ENCODE peak calls at places on chromosomes 4 and X, in six cellular contexts. C is HepG2, R is upper lobe of left lung, E is K562, G is HCT116, S is GM12878. K is an unnamed sample.

GRCh38 chr4:159117564-159117963 is 14.7 kb downstream of the RAPGEF2 start:
- ATAC-seq in R (no peak), S (peak), C (peak), E (no peak), G (no peak), K (no peak)

GRCh38 chr4:41178372-41179085 is 35.8 kb downstream of the APBB2 start:
- ATAC-seq in C (no peak), S (no peak), R (no peak), E (no peak), G (no peak), K (peak)

GRCh38 chrX:110142096-110142495 is 139.2 kb downstream of the TMEM164 start:
- ATAC-seq in R (no peak), C (no peak), S (no peak), E (peak), G (no peak), K (no peak)

GRCh38 chrX:53429755-53430154 is 4.4 kb downstream of the HSD17B10 start:
- ATAC-seq in G (no peak), R (no peak), E (no peak), C (no peak), S (no peak), K (no peak)

GRCh38 chr4:114180481-114180880 is 201.0 kb upstream of the ARSJ start:
- ATAC-seq in G (peak), S (peak), C (peak), E (no peak), R (peak), K (no peak)

GRCh38 chrX:133913009-133913408 is 72.4 kb downstream of the GPC3 start:
- ATAC-seq in C (no peak), E (no peak), R (no peak), S (no peak), G (no peak), K (no peak)

GRCh38 chr4:84948056-84948455 is 18.4 kb downstream of the WDFY3 start:
- ATAC-seq in E (no peak), G (no peak), S (no peak), R (no peak), C (no peak), K (peak)

GRCh38 chr4:10168151-10168550 is 51.6 kb upstream of the WDR1 start:
- ATAC-seq in C (no peak), G (no peak), S (no peak), R (no peak), E (no peak), K (no peak)

GRCh38 chrX:119618439-119618838 is 12.2 kb upstream of the NKRF start:
- ATAC-seq in G (no peak), E (no peak), S (peak), R (peak), C (no peak), K (peak)

GRCh38 chr4:38109896-38110295 is 149.7 kb downstream of the PTTG2 start:
- ATAC-seq in E (no peak), R (no peak), C (peak), G (no peak), S (no peak), K (no peak)

GRCh38 chrX:143615851-143616250 is 20.1 kb downstream of the SLITRK4 start:
- ATAC-seq in S (no peak), R (no peak), G (no peak), C (no peak), E (no peak), K (no peak)

GRCh38 chrX:24014388-24015018 is 12.5 kb downstream of the KLHL15 start:
- ATAC-seq in R (no peak), S (peak), C (peak), G (no peak), E (peak), K (no peak)

GRCh38 chr4:95641571-95641970 is 92.8 kb upstream of the UNC5C start:
- ATAC-seq in G (no peak), R (peak), E (no peak), C (no peak), S (no peak), K (no peak)

GRCh38 chr4:40334591-40335507 is at the start of gene CHRNA9:
- ATAC-seq in E (peak), R (no peak), G (no peak), S (no peak), C (peak), K (no peak)

GRCh38 chrX:7055386-7056137 is 92.0 kb upstream of the STS start:
- ATAC-seq in R (peak), G (no peak), E (peak), S (no peak), C (no peak), K (no peak)

GRCh38 chrX:92230628-92231027 is 451.5 kb downstream of the PCDH11X start:
- ATAC-seq in S (no peak), R (no peak), G (no peak), C (no peak), E (no peak), K (no peak)

GRCh38 chr4:150302553-150302952 is 224.3 kb downstream of the DCLK2 start:
- ATAC-seq in C (peak), G (no peak), S (no peak), E (peak), R (no peak), K (peak)

GRCh38 chrX:134538316-134538715 is 78.4 kb downstream of the HPRT1 start:
- ATAC-seq in G (no peak), E (no peak), S (no peak), C (peak), R (no peak), K (no peak)

GRCh38 chr4:6633091-6633906 is 7.2 kb upstream of the MRFAP1 start:
- ATAC-seq in G (no peak), E (peak), S (peak), R (no peak), C (peak), K (no peak)

GRCh38 chrX:46571423-46572294 is 1.9 kb upstream of the CHST7 start:
- ATAC-seq in E (no peak), S (peak), G (no peak), R (no peak), C (no peak), K (no peak)

GRCh38 chrX:17567821-17568220 is 169.5 kb upstream of the SCML1 start:
- ATAC-seq in R (no peak), S (no peak), E (no peak), C (no peak), G (no peak), K (no peak)

GRCh38 chrX:9231491-9231890 is 197.6 kb upstream of the FAM9B start:
- ATAC-seq in G (no peak), S (no peak), R (no peak), C (no peak), E (no peak), K (no peak)

GRCh38 chr4:88953400-88953799 is 103.6 kb downstream of the FAM13A start:
- ATAC-seq in S (peak), R (no peak), G (no peak), E (peak), C (no peak), K (no peak)

GRCh38 chr4:86978709-86979108 is 43.9 kb downstream of the AFF1 start:
- ATAC-seq in E (no peak), S (peak), G (no peak), R (no peak), C (no peak), K (no peak)

GRCh38 chr4:791866-792630 is 33.9 kb downstream of the CPLX1 start:
- ATAC-seq in E (peak), S (peak), G (no peak), C (no peak), R (no peak), K (peak)

GRCh38 chrX:70453024-70453618 is 8.5 kb downstream of the DLG3 start:
- ATAC-seq in C (no peak), E (no peak), G (no peak), R (no peak), S (peak), K (no peak)

DNA sequence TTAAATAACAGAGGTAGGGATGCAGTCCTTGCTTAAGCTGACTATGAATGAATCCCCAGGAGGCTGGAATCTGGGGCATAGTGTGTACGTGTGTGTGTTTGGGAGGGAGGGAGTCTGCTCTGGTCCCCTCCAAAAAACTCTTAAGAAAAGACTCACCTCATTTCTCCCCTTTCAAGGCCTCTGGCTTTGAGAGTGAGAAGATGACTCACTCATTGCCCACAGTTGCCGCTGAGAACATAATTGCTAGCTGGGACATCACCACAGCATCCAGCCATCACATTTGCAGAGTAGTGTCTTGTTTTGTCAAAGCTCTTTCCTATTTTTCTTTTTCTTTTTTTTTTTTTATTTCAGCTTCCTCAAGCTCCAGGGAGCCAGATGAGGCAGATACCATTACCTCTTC is 61.7 kb upstream of the LAS1L start:
- ATAC-seq in S (peak), E (peak), R (no peak), G (no peak), C (no peak), K (no peak)
- H3K4me3 ChIP-seq in S (peak), E (no peak), R (no peak), G (no peak), C (no peak), K (no peak)

GRCh38 chr4:56530269-56531148 is 24.9 kb downstream of the ARL9 start:
- ATAC-seq in S (peak), G (peak), E (peak), C (peak), R (peak), K (peak)
- TF ChIP-seq POLR2A in S (no peak), G (no peak), E (peak), C (no peak), R (no peak), K (peak)

GRCh38 chr4:139177888-139178609 is 1.0 kb upstream of the ELF2 start:
- ATAC-seq in R (peak), E (peak), C (peak), S (peak), G (peak), K (peak)
- TF ChIP-seq POLR2AphosphoS5 in R (peak), E (peak), C (peak), S (peak), G (peak), K (peak)

GRCh38 chrX:154365997-154366665 is 8.3 kb downstream of the FLNA start:
- ATAC-seq in G (no peak), E (no peak), C (no peak), R (no peak), S (no peak), K (no peak)
- H3K4me3 ChIP-seq in G (no peak), E (no peak), C (no peak), R (no peak), S (no peak), K (peak)

GRCh38 chr4:4542824-4543485 is 1.1 kb upstream of the STX18 start:
- ATAC-seq in S (no peak), E (no peak), C (peak), G (no peak), R (no peak), K (no peak)

GRCh38 chr4:4541040-4541631 is 712 bp downstream of the STX18 start:
- ATAC-seq in G (peak), C (peak), S (peak), E (peak), R (peak), K (peak)

GRCh38 chr4:4541661-4542570 is at the start of gene STX18:
- ATAC-seq in C (peak), E (peak), S (peak), R (peak), G (peak), K (peak)
- TF ChIP-seq POLR2A in C (peak), E (peak), S (peak), R (peak), G (peak), K (peak)

K was measured in gastroesophageal sphincter.